ENCODE peak calls at places on chromosomes 12 and 14, in nine cellular contexts. W, M, E, X, Q, D, K, Z and J are unnamed samples.

GRCh38 chr12:28222959-28223662 is 32.9 kb downstream of the CCDC91 start:
- DNase-seq in W (no peak), M (no peak), E (no peak), X (no peak), Q (no peak), D (peak), K (no peak), Z (no peak), J (no peak)

GRCh38 chr12:117789195-117789912 is 179.4 kb downstream of the KSR2 start:
- DNase-seq in W (no peak), M (no peak), E (no peak), X (no peak), Q (no peak), D (no peak), K (no peak), Z (no peak), J (no peak)

GRCh38 chr12:123105427-123105826 is 45.5 kb downstream of the PITPNM2 start:
- DNase-seq in W (peak), M (peak), E (no peak), X (no peak), Q (no peak), D (no peak), K (no peak), Z (no peak), J (no peak)

GRCh38 chr14:24339284-24340151 is at the start of gene RIPK3:
- DNase-seq in W (peak), M (peak), E (peak), X (no peak), Q (no peak), D (peak), K (peak), Z (no peak), J (peak)

GRCh38 chr12:84803661-84804060 is 108.9 kb downstream of the SLC6A15 start:
- DNase-seq in W (no peak), M (no peak), E (no peak), X (no peak), Q (no peak), D (no peak), K (no peak), Z (no peak), J (no peak)

GRCh38 chr14:59629384-59630158 is 53.0 kb upstream of the CCDC175 start:
- DNase-seq in W (no peak), M (no peak), E (no peak), X (no peak), Q (no peak), D (no peak), K (no peak), Z (no peak), J (no peak)

GRCh38 chr14:20515846-20516245 is 10.5 kb downstream of the RNASE10 start:
- DNase-seq in W (no peak), M (no peak), E (no peak), X (no peak), Q (no peak), D (no peak), K (no peak), Z (no peak), J (no peak)

GRCh38 chr12:122318607-122319311 is 52.5 kb upstream of the VPS33A start:
- DNase-seq in W (no peak), M (peak), E (no peak), X (peak), Q (peak), D (no peak), K (no peak), Z (no peak), J (no peak)

GRCh38 chr12:2057041-2057792 is 4.4 kb downstream of the CACNA1C start:
- DNase-seq in W (peak), M (peak), E (peak), X (peak), Q (peak), D (no peak), K (peak), Z (no peak), J (peak)

GRCh38 chr12:4270016-4270669 is 3.4 kb upstream of the CCND2 start:
- DNase-seq in W (peak), M (no peak), E (no peak), X (no peak), Q (no peak), D (no peak), K (no peak), Z (no peak), J (no peak)

GRCh38 chr14:55458800-55459577 is 18.6 kb upstream of the TBPL2 start:
- DNase-seq in W (no peak), M (no peak), E (no peak), X (peak), Q (no peak), D (no peak), K (no peak), Z (no peak), J (peak)

GRCh38 chr14:87264386-87264785 is 728.6 kb downstream of the GALC start:
- DNase-seq in W (no peak), M (no peak), E (no peak), X (no peak), Q (no peak), D (no peak), K (no peak), Z (no peak), J (no peak)

GRCh38 chr14:100688598-100689499 is 37.8 kb upstream of the DLK1 start:
- DNase-seq in W (no peak), M (no peak), E (no peak), X (peak), Q (no peak), D (no peak), K (no peak), Z (no peak), J (no peak)

GRCh38 chr12:132064641-132065040 is 79.5 kb downstream of the DDX51 start:
- DNase-seq in W (no peak), M (no peak), E (no peak), X (no peak), Q (no peak), D (no peak), K (no peak), Z (no peak), J (no peak)

GRCh38 chr12:106386836-106387555 is 29.4 kb downstream of the POLR3B start:
- DNase-seq in W (no peak), M (no peak), E (no peak), X (no peak), Q (no peak), D (no peak), K (no peak), Z (no peak), J (no peak)

GRCh38 chr12:68815928-68816800 is 8.2 kb downstream of the MDM2 start:
- DNase-seq in W (no peak), M (no peak), E (no peak), X (no peak), Q (no peak), D (no peak), K (no peak), Z (no peak), J (no peak)

GRCh38 chr14:103839569-103839968 is 7.8 kb downstream of the PPP1R13B start:
- DNase-seq in W (no peak), M (no peak), E (no peak), X (no peak), Q (no peak), D (no peak), K (no peak), Z (no peak), J (no peak)

GRCh38 chr12:14948672-14949071 is 10.3 kb upstream of the ERP27 start:
- DNase-seq in W (no peak), M (peak), E (no peak), X (peak), Q (peak), D (peak), K (no peak), Z (no peak), J (peak)

GRCh38 chr12:41981758-41982157 is 162.9 kb downstream of the GXYLT1 start:
- DNase-seq in W (no peak), M (no peak), E (no peak), X (no peak), Q (no peak), D (no peak), K (no peak), Z (no peak), J (no peak)

GRCh38 chr12:1882850-1883470 is 35.5 kb downstream of the CACNA2D4 start:
- DNase-seq in W (no peak), M (no peak), E (no peak), X (no peak), Q (no peak), D (no peak), K (no peak), Z (no peak), J (no peak)

GRCh38 chr12:107684990-107685359 is 624 bp upstream of the PWP1 start:
- DNase-seq in W (no peak), M (no peak), E (no peak), X (peak), Q (no peak), D (peak), K (no peak), Z (no peak), J (no peak)

GRCh38 chr12:124517260-124518050 is 50.0 kb downstream of the NCOR2 start:
- DNase-seq in W (no peak), M (peak), E (peak), X (no peak), Q (peak), D (no peak), K (peak), Z (peak), J (peak)

GRCh38 chr12:49092816-49093406 is 1.7 kb downstream of the DHH start:
- DNase-seq in W (no peak), M (no peak), E (no peak), X (no peak), Q (no peak), D (no peak), K (no peak), Z (no peak), J (no peak)